ENCODE peak calls at places on chromosomes 3 and 15, in seven cellular contexts. D is spleen, B is HCT116, P is SJSA1, O is fibroblast of lung, F is right cardiac atrium, V is H9. A is an unnamed sample.
A peak's percentile ranks its signal among the peaks of the same experiment; 100 is the strongest.

GRCh38 chr15:66405605-66406004 is 18.9 kb downstream of the MAP2K1 start:
- DNase-seq in P (no peak), B (no peak), F (no peak), V (no peak), O (peak; percentile 73), D (no peak), A (no peak)

GRCh38 chr3:48411606-48412374 is 18.1 kb downstream of the PLXNB1 start:
- DNase-seq in F (no peak), B (no peak), V (no peak), O (no peak), D (peak; percentile 54), P (no peak), A (no peak)

GRCh38 chr3:46205286-46205960 is 2.7 kb downstream of the CCR1 start:
- DNase-seq in D (no peak), O (no peak), B (no peak), F (no peak), P (no peak), V (no peak), A (no peak)

GRCh38 chr3:157182879-157183278 is 22.9 kb upstream of the CCNL1 start:
- DNase-seq in V (no peak), P (no peak), D (no peak), F (no peak), O (no peak), B (no peak), A (no peak)

GRCh38 chr3:177358968-177359600 is 161.8 kb upstream of the TBL1XR1 start:
- DNase-seq in P (peak; percentile 47), D (peak; percentile 90), B (peak; percentile 44), O (peak; percentile 59), F (peak; percentile 78), V (peak; percentile 82), A (peak; percentile 44)

GRCh38 chr15:62059818-62060115 is 480 bp downstream of the VPS13C start:
- DNase-seq in F (peak; percentile 76), D (no peak), B (no peak), V (no peak), O (peak; percentile 45), P (peak; percentile 69), A (peak; percentile 60)

GRCh38 chr15:55846108-55846707 is 103.3 kb upstream of the PRTG start:
- DNase-seq in O (peak; percentile 67), F (no peak), P (peak; percentile 67), V (peak; percentile 46), B (peak; percentile 57), D (no peak), A (no peak)

GRCh38 chr15:92130244-92130643 is 263.4 kb upstream of the ST8SIA2 start:
- DNase-seq in B (no peak), O (no peak), D (no peak), P (no peak), F (no peak), V (no peak), A (no peak)

GRCh38 chr15:94607176-94607654 is 375.9 kb downstream of the MCTP2 start:
- DNase-seq in O (no peak), B (no peak), F (peak; percentile 77), D (peak; percentile 76), V (no peak), P (no peak), A (no peak)

GRCh38 chr3:146814601-146815315 is 209.6 kb upstream of the PLSCR5 start:
- DNase-seq in V (no peak), O (peak; percentile 66), B (no peak), P (no peak), F (no peak), D (no peak), A (no peak)

DNA sequence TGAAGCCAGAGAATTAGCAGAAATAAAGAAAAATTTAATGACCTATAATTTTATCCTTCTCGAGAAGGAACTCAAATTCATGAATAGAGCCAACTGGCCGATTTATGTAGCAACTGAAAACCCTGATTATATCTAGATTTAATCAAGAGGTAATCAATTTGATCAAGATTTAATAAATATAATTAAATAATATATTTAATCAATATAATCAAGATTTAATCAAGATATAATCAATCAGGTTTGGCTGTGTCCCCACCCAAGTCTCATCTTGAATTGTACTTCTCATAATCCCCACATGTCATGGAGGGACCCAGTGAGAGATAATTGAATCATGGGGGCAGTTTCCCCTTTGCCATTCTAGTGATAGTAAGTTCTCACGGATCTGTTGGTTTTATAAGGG is 181.2 kb upstream of the CDIN1 start:
- DNase-seq in B (no peak), F (no peak), P (no peak), O (no peak), V (no peak), D (no peak), A (no peak)
- H3K4me1 ChIP-seq in B (no peaks in the 10 kb centered on the region), F (no peaks in the 10 kb centered on the region), P (no peaks in the 10 kb centered on the region), O (no peaks in the 10 kb centered on the region), V (no peaks in the 10 kb centered on the region), D (no peaks in the 10 kb centered on the region), A (no peaks in the 10 kb centered on the region)

GRCh38 chr3:9124725-9125124 is 124.7 kb downstream of the SRGAP3 start:
- DNase-seq in V (no peak), O (no peak), D (no peak), B (no peak), P (no peak), F (no peak), A (no peak)
- H3K27ac ChIP-seq in V (no peak overlapping the region), O (no peak overlapping the region), D (no peak overlapping the region), B (no peak overlapping the region), P (no peak overlapping the region), F (no peak overlapping the region), A (no peak overlapping the region)

DNA sequence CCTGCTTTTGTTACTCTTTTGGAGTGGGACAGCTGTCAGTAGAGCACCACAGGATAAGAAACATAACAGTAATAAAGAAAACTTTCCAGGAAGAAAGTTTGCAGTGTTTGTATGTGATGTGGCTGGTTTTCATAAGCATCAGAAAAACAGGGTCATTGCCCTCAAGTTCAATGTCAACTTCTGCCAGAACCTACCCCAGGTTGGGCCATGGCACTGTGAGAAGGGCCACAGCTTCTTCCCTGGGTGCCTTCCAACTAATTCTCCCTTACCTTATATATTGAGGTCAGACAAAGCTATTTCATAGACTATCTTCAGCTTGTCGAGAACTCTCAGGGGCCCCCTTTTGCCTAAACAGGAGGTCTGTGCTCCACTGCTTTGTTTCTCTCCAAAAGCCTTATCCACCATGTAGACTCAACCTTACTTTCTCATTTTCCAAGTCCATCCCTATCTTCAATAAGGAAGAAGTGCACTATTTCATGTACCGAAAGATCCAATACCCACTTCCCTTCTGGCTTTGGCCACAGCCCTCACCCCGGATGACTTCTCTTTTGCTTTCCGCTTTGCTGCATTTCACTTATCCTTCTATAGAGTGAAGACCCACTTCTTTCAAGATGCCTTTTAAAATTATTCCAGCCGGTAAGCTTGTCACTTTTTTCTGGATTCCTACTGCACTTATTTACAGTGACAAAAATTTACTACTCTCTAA is 38.2 kb upstream of the PLCL2 start:
- DNase-seq in P (no peak), F (peak; percentile 22), O (no peak), D (no peak), V (no peak), B (no peak), A (no peak)
- H3K27me3 ChIP-seq in P (no peaks in the 10 kb centered on the region), F (no peaks in the 10 kb centered on the region), O (no peaks in the 10 kb centered on the region), D (no peaks in the 10 kb centered on the region), V (no peaks in the 10 kb centered on the region), B (no peaks in the 10 kb centered on the region), A (no peaks in the 10 kb centered on the region)

GRCh38 chr3:190180268-190180667 is 59.6 kb upstream of the P3H2 start:
- DNase-seq in P (no peak), B (no peak), F (no peak), V (no peak), O (peak; percentile 43), D (no peak), A (no peak)
- H3K4me1 ChIP-seq in P (peaks cover 56% of the 10 kb centered on the region), B (no peaks in the 10 kb centered on the region), F (no peaks in the 10 kb centered on the region), V (no peaks in the 10 kb centered on the region), O (peaks cover 15% of the 10 kb centered on the region), D (no peaks in the 10 kb centered on the region), A (no peaks in the 10 kb centered on the region)

GRCh38 chr3:173584834-173585831 is 187.6 kb downstream of the NLGN1 start:
- DNase-seq in D (no peak), P (peak; percentile 47), B (no peak), O (peak; percentile 79), V (peak; percentile 71), F (peak; percentile 67), A (no peak)
- H3K27ac ChIP-seq in D (no peak overlapping the region), P (peak overlapping the region; percentile 11), B (no peak overlapping the region), O (no peak overlapping the region), V (peak overlapping the region; percentile 29), F (no peak overlapping the region), A (no peak overlapping the region)

GRCh38 chr3:122268257-122269024 is 56.6 kb upstream of the CSTA start:
- DNase-seq in B (no peak), V (no peak), F (no peak), P (no peak), D (no peak), O (peak; percentile 17), A (no peak)
- H3K27me3 ChIP-seq in B (no peaks in the 10 kb centered on the region), V (no peaks in the 10 kb centered on the region), F (no peaks in the 10 kb centered on the region), P (no peaks in the 10 kb centered on the region), D (no peaks in the 10 kb centered on the region), O (peaks cover 2% of the 10 kb centered on the region), A (no peaks in the 10 kb centered on the region)

GRCh38 chr15:48005077-48005476 is 115.7 kb upstream of the SLC24A5 start:
- DNase-seq in O (no peak), V (no peak), D (no peak), B (no peak), F (no peak), P (no peak), A (no peak)

GRCh38 chr15:48002772-48003171 is 118.0 kb upstream of the SLC24A5 start:
- DNase-seq in D (no peak), P (no peak), F (no peak), O (no peak), V (no peak), B (no peak), A (no peak)

GRCh38 chr15:48003447-48003846 is 117.3 kb upstream of the SLC24A5 start:
- DNase-seq in P (no peak), V (no peak), B (no peak), F (no peak), D (no peak), O (no peak), A (no peak)

GRCh38 chr15:48010321-48010720 is 110.5 kb upstream of the SLC24A5 start:
- DNase-seq in B (no peak), D (no peak), O (peak; percentile 3), P (no peak), V (no peak), F (no peak), A (no peak)

GRCh38 chr15:48005921-48006541 is 114.8 kb upstream of the SLC24A5 start:
- DNase-seq in B (no peak), F (no peak), D (no peak), P (no peak), O (peak; percentile 1), V (no peak), A (no peak)
- H3K4me1 ChIP-seq in B (no peaks in the 10 kb centered on the region), F (no peaks in the 10 kb centered on the region), D (no peaks in the 10 kb centered on the region), P (no peaks in the 10 kb centered on the region), O (no peaks in the 10 kb centered on the region), V (peaks cover 3% of the 10 kb centered on the region), A (no peaks in the 10 kb centered on the region)

GRCh38 chr3:195822131-195822696 is 10.5 kb upstream of the MUC4 start:
- DNase-seq in B (no peak), V (no peak), F (no peak), O (no peak), P (no peak), D (no peak), A (no peak)
- H3K27ac ChIP-seq in B (no peak overlapping the region), V (no peak overlapping the region), F (no peak overlapping the region), O (no peak overlapping the region), P (no peak overlapping the region), D (no peak overlapping the region), A (no peak overlapping the region)

DNA sequence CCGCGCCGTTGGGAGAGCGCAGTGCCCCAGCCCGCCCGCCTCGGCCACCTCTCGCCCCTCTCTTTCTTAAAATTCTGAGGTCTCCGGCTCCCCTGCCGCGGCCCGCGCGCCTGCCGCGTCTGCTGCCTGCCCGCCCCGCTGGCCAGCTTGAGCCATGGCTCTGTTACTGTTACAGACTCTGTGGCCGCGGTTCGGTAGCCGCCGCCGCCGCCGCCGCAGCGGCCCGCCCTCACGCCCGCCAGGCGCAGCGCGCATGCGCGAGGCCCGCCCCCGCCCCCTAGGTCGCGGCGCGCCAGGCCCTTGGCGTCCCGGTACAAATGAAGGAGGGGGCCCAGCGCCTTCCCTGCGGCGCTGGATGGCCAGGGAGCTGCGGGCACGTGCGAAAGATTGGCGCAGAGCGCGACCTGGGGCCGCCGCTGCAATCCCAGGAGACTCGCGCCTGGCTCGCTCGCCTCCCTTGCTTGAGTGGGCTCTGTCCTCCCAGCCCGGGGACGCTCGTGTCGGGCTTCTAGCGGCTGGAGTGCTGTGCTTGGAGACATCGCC is at the start of gene ONECUT1:
- DNase-seq in B (no peak), V (peak; percentile 82), F (peak; percentile 80), P (no peak), O (peak; percentile 18), D (peak; percentile 82), A (no peak)
- H3K27me3 ChIP-seq in B (no peaks in the 10 kb centered on the region), V (peaks cover 80% of the 10 kb centered on the region), F (no peaks in the 10 kb centered on the region), P (peaks cover 92% of the 10 kb centered on the region), O (peaks cover 73% of the 10 kb centered on the region), D (peaks cover 98% of the 10 kb centered on the region), A (peaks cover 60% of the 10 kb centered on the region)

A was measured in CD8-positive, alpha-beta memory T cell.